ENCODE peak calls at places on chromosomes 11 and 22, in eight cellular contexts. One of them, this sample, is unnamed.

GRCh38 chr11:31492320-31492913 is 17.0 kb downstream of the IMMP1L start:
- DNase-seq in adipocyte: peak
- DNase-seq in CD8-positive, alpha-beta T cell: no peak
- DNase-seq in fibroblast of pulmonary artery: peak
- DNase-seq in mammary epithelial cell: peak
- DNase-seq in IMR-90: peak
- DNase-seq in HFF-Myc: no peak
- DNase-seq in colonic mucosa: no peak
- DNase-seq in this sample: no peak

GRCh38 chr22:50184541-50185383 is 951 bp upstream of the TRABD start:
- DNase-seq in IMR-90: no peak
- DNase-seq in colonic mucosa: no peak
- DNase-seq in fibroblast of pulmonary artery: no peak
- DNase-seq in adipocyte: no peak
- DNase-seq in HFF-Myc: no peak
- DNase-seq in mammary epithelial cell: no peak
- DNase-seq in CD8-positive, alpha-beta T cell: no peak
- DNase-seq in this sample: no peak

GRCh38 chr22:19703869-19704268 is 10.4 kb upstream of the SEPTIN5 start:
- DNase-seq in fibroblast of pulmonary artery: no peak
- DNase-seq in colonic mucosa: no peak
- DNase-seq in CD8-positive, alpha-beta T cell: no peak
- DNase-seq in adipocyte: no peak
- DNase-seq in HFF-Myc: no peak
- DNase-seq in mammary epithelial cell: no peak
- DNase-seq in IMR-90: no peak
- DNase-seq in this sample: no peak

GRCh38 chr11:133011604-133012003 is 520.7 kb downstream of the OPCML start:
- DNase-seq in mammary epithelial cell: no peak
- DNase-seq in fibroblast of pulmonary artery: no peak
- DNase-seq in HFF-Myc: no peak
- DNase-seq in CD8-positive, alpha-beta T cell: no peak
- DNase-seq in colonic mucosa: no peak
- DNase-seq in IMR-90: no peak
- DNase-seq in adipocyte: no peak
- DNase-seq in this sample: no peak

GRCh38 chr11:134412508-134413333 is 679 bp upstream of the B3GAT1 start:
- DNase-seq in adipocyte: peak
- DNase-seq in HFF-Myc: no peak
- DNase-seq in IMR-90: no peak
- DNase-seq in fibroblast of pulmonary artery: no peak
- DNase-seq in colonic mucosa: no peak
- DNase-seq in mammary epithelial cell: no peak
- DNase-seq in CD8-positive, alpha-beta T cell: no peak
- DNase-seq in this sample: no peak

GRCh38 chr11:12694182-12694531 is 19.9 kb downstream of the TEAD1 start:
- DNase-seq in mammary epithelial cell: no peak
- DNase-seq in fibroblast of pulmonary artery: no peak
- DNase-seq in CD8-positive, alpha-beta T cell: no peak
- DNase-seq in IMR-90: peak
- DNase-seq in colonic mucosa: peak
- DNase-seq in HFF-Myc: no peak
- DNase-seq in adipocyte: peak
- DNase-seq in this sample: no peak

GRCh38 chr22:40083794-40084193 is 89.0 kb downstream of the FAM83F start:
- DNase-seq in colonic mucosa: no peak
- DNase-seq in IMR-90: no peak
- DNase-seq in HFF-Myc: no peak
- DNase-seq in CD8-positive, alpha-beta T cell: no peak
- DNase-seq in adipocyte: no peak
- DNase-seq in mammary epithelial cell: no peak
- DNase-seq in fibroblast of pulmonary artery: no peak
- DNase-seq in this sample: no peak

GRCh38 chr22:26462971-26463661 is 20.5 kb downstream of the HPS4 start:
- DNase-seq in colonic mucosa: no peak
- DNase-seq in HFF-Myc: no peak
- DNase-seq in fibroblast of pulmonary artery: peak
- DNase-seq in mammary epithelial cell: no peak
- DNase-seq in CD8-positive, alpha-beta T cell: no peak
- DNase-seq in IMR-90: peak
- DNase-seq in adipocyte: no peak
- DNase-seq in this sample: no peak

GRCh38 chr22:42909363-42910058 is 52.4 kb upstream of the ARFGAP3 start:
- DNase-seq in colonic mucosa: no peak
- DNase-seq in IMR-90: no peak
- DNase-seq in mammary epithelial cell: no peak
- DNase-seq in fibroblast of pulmonary artery: no peak
- DNase-seq in adipocyte: no peak
- DNase-seq in HFF-Myc: no peak
- DNase-seq in CD8-positive, alpha-beta T cell: no peak
- DNase-seq in this sample: no peak

GRCh38 chr22:29083576-29084566 is 11.0 kb downstream of the KREMEN1 start:
- DNase-seq in HFF-Myc: peak
- DNase-seq in adipocyte: no peak
- DNase-seq in mammary epithelial cell: no peak
- DNase-seq in CD8-positive, alpha-beta T cell: no peak
- DNase-seq in IMR-90: peak
- DNase-seq in colonic mucosa: no peak
- DNase-seq in fibroblast of pulmonary artery: no peak
- DNase-seq in this sample: no peak

GRCh38 chr22:48450188-48450825 is 1377.4 kb downstream of the BRD1 start:
- DNase-seq in colonic mucosa: no peak
- DNase-seq in fibroblast of pulmonary artery: no peak
- DNase-seq in IMR-90: no peak
- DNase-seq in CD8-positive, alpha-beta T cell: no peak
- DNase-seq in HFF-Myc: no peak
- DNase-seq in mammary epithelial cell: no peak
- DNase-seq in adipocyte: no peak
- DNase-seq in this sample: no peak

GRCh38 chr11:6943131-6943530 is 16.9 kb downstream of the ZNF215 start:
- DNase-seq in fibroblast of pulmonary artery: peak
- DNase-seq in CD8-positive, alpha-beta T cell: no peak
- DNase-seq in HFF-Myc: no peak
- DNase-seq in adipocyte: no peak
- DNase-seq in colonic mucosa: no peak
- DNase-seq in IMR-90: peak
- DNase-seq in mammary epithelial cell: no peak
- DNase-seq in this sample: no peak
- H3K4me3 ChIP-seq in fibroblast of pulmonary artery: no peak
- H3K4me3 ChIP-seq in CD8-positive, alpha-beta T cell: no peak
- H3K4me3 ChIP-seq in HFF-Myc: no peak
- H3K4me3 ChIP-seq in adipocyte: no peak
- H3K4me3 ChIP-seq in colonic mucosa: no peak
- H3K4me3 ChIP-seq in IMR-90: no peak
- H3K4me3 ChIP-seq in mammary epithelial cell: no peak
- H3K4me3 ChIP-seq in this sample: no peak

GRCh38 chr11:61888590-61888989 is 2.8 kb downstream of the FADS3 start:
- DNase-seq in HFF-Myc: no peak
- DNase-seq in mammary epithelial cell: no peak
- DNase-seq in colonic mucosa: no peak
- DNase-seq in IMR-90: no peak
- DNase-seq in CD8-positive, alpha-beta T cell: no peak
- DNase-seq in fibroblast of pulmonary artery: no peak
- DNase-seq in adipocyte: no peak
- DNase-seq in this sample: no peak

GRCh38 chr11:61890536-61891330 is 612 bp downstream of the FADS3 start:
- DNase-seq in adipocyte: peak
- DNase-seq in HFF-Myc: no peak
- DNase-seq in fibroblast of pulmonary artery: peak
- DNase-seq in IMR-90: peak
- DNase-seq in CD8-positive, alpha-beta T cell: peak
- DNase-seq in colonic mucosa: peak
- DNase-seq in mammary epithelial cell: peak
- DNase-seq in this sample: no peak

GRCh38 chr11:61891331-61892084 is at the start of gene FADS3:
- DNase-seq in fibroblast of pulmonary artery: peak
- DNase-seq in HFF-Myc: no peak
- DNase-seq in CD8-positive, alpha-beta T cell: peak
- DNase-seq in colonic mucosa: peak
- DNase-seq in IMR-90: peak
- DNase-seq in adipocyte: peak
- DNase-seq in mammary epithelial cell: peak
- DNase-seq in this sample: peak

GRCh38 chr11:61888043-61888442 is 3.3 kb downstream of the FADS3 start:
- DNase-seq in mammary epithelial cell: peak
- DNase-seq in fibroblast of pulmonary artery: peak
- DNase-seq in adipocyte: peak
- DNase-seq in HFF-Myc: no peak
- DNase-seq in colonic mucosa: no peak
- DNase-seq in IMR-90: peak
- DNase-seq in CD8-positive, alpha-beta T cell: no peak
- DNase-seq in this sample: peak

DNA sequence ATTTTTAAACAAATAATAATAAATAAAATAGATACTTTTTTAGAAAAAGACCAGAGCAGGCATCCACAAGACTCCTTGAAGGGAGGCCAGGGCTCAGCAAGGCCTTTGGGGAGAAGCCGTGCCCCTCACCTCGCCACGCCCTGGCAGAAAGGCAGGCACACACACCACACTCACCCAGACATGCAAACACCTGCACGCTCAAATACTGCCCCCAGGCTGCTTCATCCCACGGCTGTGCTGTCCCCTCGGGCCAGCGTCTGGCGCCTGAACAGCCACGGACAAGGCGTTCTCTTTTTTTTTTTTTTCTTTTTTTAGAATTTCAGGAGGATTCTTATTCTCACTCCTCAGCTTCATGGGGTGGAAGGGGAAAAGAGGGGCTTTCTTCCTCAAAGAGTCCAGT is 1.5 kb downstream of the FADS3 start:
- DNase-seq in IMR-90: no peak
- DNase-seq in mammary epithelial cell: no peak
- DNase-seq in CD8-positive, alpha-beta T cell: no peak
- DNase-seq in adipocyte: no peak
- DNase-seq in colonic mucosa: no peak
- DNase-seq in HFF-Myc: no peak
- DNase-seq in fibroblast of pulmonary artery: no peak
- DNase-seq in this sample: no peak
- H3K4me3 ChIP-seq in IMR-90: peak
- H3K4me3 ChIP-seq in mammary epithelial cell: peak
- H3K4me3 ChIP-seq in CD8-positive, alpha-beta T cell: no peak
- H3K4me3 ChIP-seq in adipocyte: peak
- H3K4me3 ChIP-seq in colonic mucosa: no peak
- H3K4me3 ChIP-seq in HFF-Myc: peak
- H3K4me3 ChIP-seq in fibroblast of pulmonary artery: peak
- H3K4me3 ChIP-seq in this sample: peak

GRCh38 chr11:74754507-74755255 is 6.0 kb downstream of the RNF169 start:
- DNase-seq in HFF-Myc: no peak
- DNase-seq in IMR-90: peak
- DNase-seq in colonic mucosa: no peak
- DNase-seq in CD8-positive, alpha-beta T cell: no peak
- DNase-seq in adipocyte: peak
- DNase-seq in fibroblast of pulmonary artery: peak
- DNase-seq in mammary epithelial cell: peak
- DNase-seq in this sample: no peak

GRCh38 chr11:74749965-74750296 is 1.3 kb downstream of the RNF169 start:
- DNase-seq in HFF-Myc: no peak
- DNase-seq in CD8-positive, alpha-beta T cell: no peak
- DNase-seq in IMR-90: no peak
- DNase-seq in mammary epithelial cell: no peak
- DNase-seq in colonic mucosa: no peak
- DNase-seq in fibroblast of pulmonary artery: no peak
- DNase-seq in adipocyte: peak
- DNase-seq in this sample: no peak

GRCh38 chr11:74756571-74756970 is 7.9 kb downstream of the RNF169 start:
- DNase-seq in HFF-Myc: no peak
- DNase-seq in colonic mucosa: no peak
- DNase-seq in mammary epithelial cell: no peak
- DNase-seq in IMR-90: no peak
- DNase-seq in adipocyte: no peak
- DNase-seq in CD8-positive, alpha-beta T cell: no peak
- DNase-seq in fibroblast of pulmonary artery: no peak
- DNase-seq in this sample: no peak

DNA sequence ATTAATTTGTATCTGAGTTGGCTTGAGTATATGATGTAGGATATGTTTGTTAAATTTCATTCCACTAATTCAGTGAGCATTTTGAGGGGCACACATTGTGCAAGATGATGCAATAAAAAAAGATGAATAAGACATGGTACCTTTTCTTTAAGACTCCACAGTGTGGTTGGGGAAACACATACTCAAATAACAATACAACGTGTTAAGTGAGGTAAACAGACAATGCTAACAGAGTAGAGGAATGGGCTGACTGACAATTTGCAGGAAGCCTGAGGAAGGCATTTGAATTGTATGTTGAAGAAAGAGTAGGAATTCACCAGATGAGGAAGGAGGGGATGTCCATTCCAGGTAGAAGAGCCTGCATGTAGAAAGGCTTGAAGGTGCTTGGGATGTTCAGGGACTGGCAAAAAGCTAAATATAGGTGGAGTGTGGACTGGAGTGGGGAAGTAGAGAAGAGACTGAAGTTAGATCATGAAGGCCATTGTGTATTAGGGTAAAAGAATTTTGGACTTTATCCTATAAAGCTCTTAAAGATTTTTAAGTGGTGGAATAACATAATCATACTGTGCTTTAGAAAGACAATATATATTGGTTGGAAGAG is 6.8 kb downstream of the RNF169 start:
- DNase-seq in HFF-Myc: no peak
- DNase-seq in mammary epithelial cell: peak
- DNase-seq in IMR-90: peak
- DNase-seq in colonic mucosa: no peak
- DNase-seq in fibroblast of pulmonary artery: peak
- DNase-seq in adipocyte: peak
- DNase-seq in CD8-positive, alpha-beta T cell: no peak
- DNase-seq in this sample: no peak
- H3K4me3 ChIP-seq in HFF-Myc: no peak
- H3K4me3 ChIP-seq in mammary epithelial cell: peak
- H3K4me3 ChIP-seq in IMR-90: no peak
- H3K4me3 ChIP-seq in colonic mucosa: no peak
- H3K4me3 ChIP-seq in fibroblast of pulmonary artery: peak
- H3K4me3 ChIP-seq in adipocyte: peak
- H3K4me3 ChIP-seq in CD8-positive, alpha-beta T cell: no peak
- H3K4me3 ChIP-seq in this sample: no peak

GRCh38 chr11:35085766-35086165 is 53.2 kb upstream of the CD44 start:
- DNase-seq in colonic mucosa: no peak
- DNase-seq in CD8-positive, alpha-beta T cell: no peak
- DNase-seq in HFF-Myc: no peak
- DNase-seq in adipocyte: no peak
- DNase-seq in mammary epithelial cell: no peak
- DNase-seq in fibroblast of pulmonary artery: peak
- DNase-seq in IMR-90: no peak
- DNase-seq in this sample: peak

GRCh38 chr11:35088226-35088625 is 50.7 kb upstream of the CD44 start:
- DNase-seq in adipocyte: no peak
- DNase-seq in colonic mucosa: no peak
- DNase-seq in CD8-positive, alpha-beta T cell: no peak
- DNase-seq in HFF-Myc: no peak
- DNase-seq in IMR-90: no peak
- DNase-seq in mammary epithelial cell: peak
- DNase-seq in fibroblast of pulmonary artery: peak
- DNase-seq in this sample: peak

GRCh38 chr11:35089724-35090505 is 49.1 kb upstream of the CD44 start:
- DNase-seq in colonic mucosa: no peak
- DNase-seq in IMR-90: no peak
- DNase-seq in HFF-Myc: no peak
- DNase-seq in CD8-positive, alpha-beta T cell: no peak
- DNase-seq in fibroblast of pulmonary artery: no peak
- DNase-seq in mammary epithelial cell: no peak
- DNase-seq in adipocyte: no peak
- DNase-seq in this sample: no peak

GRCh38 chr11:35087648-35088047 is 51.3 kb upstream of the CD44 start:
- DNase-seq in CD8-positive, alpha-beta T cell: no peak
- DNase-seq in fibroblast of pulmonary artery: peak
- DNase-seq in mammary epithelial cell: no peak
- DNase-seq in adipocyte: peak
- DNase-seq in colonic mucosa: no peak
- DNase-seq in HFF-Myc: no peak
- DNase-seq in IMR-90: peak
- DNase-seq in this sample: peak

GRCh38 chr11:35088676-35089075 is 50.3 kb upstream of the CD44 start:
- DNase-seq in HFF-Myc: no peak
- DNase-seq in fibroblast of pulmonary artery: peak
- DNase-seq in mammary epithelial cell: peak
- DNase-seq in CD8-positive, alpha-beta T cell: no peak
- DNase-seq in colonic mucosa: no peak
- DNase-seq in IMR-90: peak
- DNase-seq in adipocyte: no peak
- DNase-seq in this sample: peak
- H3K4me3 ChIP-seq in HFF-Myc: no peak
- H3K4me3 ChIP-seq in fibroblast of pulmonary artery: no peak
- H3K4me3 ChIP-seq in mammary epithelial cell: peak
- H3K4me3 ChIP-seq in CD8-positive, alpha-beta T cell: no peak
- H3K4me3 ChIP-seq in colonic mucosa: no peak
- H3K4me3 ChIP-seq in IMR-90: no peak
- H3K4me3 ChIP-seq in adipocyte: no peak
- H3K4me3 ChIP-seq in this sample: no peak

This sample was measured in esophagus muscularis mucosa.